ENCODE peak calls at places on chromosomes 5 and 9, in six cellular contexts. Y is tibial nerve, O is tibial artery, V is A549, H is kidney, U is Peyer's patch. S is an unnamed sample.
A peak's percentile ranks its signal among the peaks of the same experiment; 100 is the strongest.

GRCh38 chr5:59002162-59002825 is 419.4 kb downstream of the RAB3C start:
- DNase-seq in H (no peak), O (no peak), Y (no peak), V (no peak), U (no peak), S (no peak)

GRCh38 chr9:20619492-20619860 is 2.8 kb downstream of the MLLT3 start:
- DNase-seq in U (no peak), H (no peak), Y (no peak), O (no peak), V (no peak), S (no peak)

GRCh38 chr9:132020272-132020671 is 59.4 kb downstream of the MED27 start:
- DNase-seq in H (no peak), U (no peak), Y (no peak), O (no peak), V (no peak), S (no peak)

GRCh38 chr9:132451276-132451675 is 41.3 kb downstream of the CFAP77 start:
- DNase-seq in V (no peak), U (no peak), H (no peak), O (no peak), Y (no peak), S (no peak)

GRCh38 chr5:136192526-136193395 is at the start of gene SMIM32:
- DNase-seq in U (peak; percentile 61), Y (no peak), O (no peak), V (no peak), H (peak; percentile 74), S (no peak)

GRCh38 chr9:127860779-127861178 is 6.3 kb upstream of the ENG start:
- DNase-seq in V (no peak), U (no peak), Y (no peak), O (no peak), H (no peak), S (no peak)

GRCh38 chr5:33148076-33148501 is 292.7 kb upstream of the TARS1 start:
- DNase-seq in H (no peak), O (peak; percentile 47), U (no peak), V (peak; percentile 28), Y (peak; percentile 24), S (peak; percentile 44)

GRCh38 chr9:131019387-131020239 is 10.6 kb downstream of the LAMC3 start:
- DNase-seq in H (no peak), O (no peak), U (no peak), Y (no peak), V (no peak), S (no peak)

GRCh38 chr9:87725356-87725899 is 491 bp upstream of the CTSL start:
- DNase-seq in Y (no peak), V (peak; percentile 42), U (no peak), O (no peak), H (no peak), S (peak; percentile 46)

GRCh38 chr9:7640205-7640604 is 159.4 kb downstream of the DMAC1 start:
- DNase-seq in Y (no peak), U (no peak), H (no peak), O (no peak), V (no peak), S (no peak)

DNA sequence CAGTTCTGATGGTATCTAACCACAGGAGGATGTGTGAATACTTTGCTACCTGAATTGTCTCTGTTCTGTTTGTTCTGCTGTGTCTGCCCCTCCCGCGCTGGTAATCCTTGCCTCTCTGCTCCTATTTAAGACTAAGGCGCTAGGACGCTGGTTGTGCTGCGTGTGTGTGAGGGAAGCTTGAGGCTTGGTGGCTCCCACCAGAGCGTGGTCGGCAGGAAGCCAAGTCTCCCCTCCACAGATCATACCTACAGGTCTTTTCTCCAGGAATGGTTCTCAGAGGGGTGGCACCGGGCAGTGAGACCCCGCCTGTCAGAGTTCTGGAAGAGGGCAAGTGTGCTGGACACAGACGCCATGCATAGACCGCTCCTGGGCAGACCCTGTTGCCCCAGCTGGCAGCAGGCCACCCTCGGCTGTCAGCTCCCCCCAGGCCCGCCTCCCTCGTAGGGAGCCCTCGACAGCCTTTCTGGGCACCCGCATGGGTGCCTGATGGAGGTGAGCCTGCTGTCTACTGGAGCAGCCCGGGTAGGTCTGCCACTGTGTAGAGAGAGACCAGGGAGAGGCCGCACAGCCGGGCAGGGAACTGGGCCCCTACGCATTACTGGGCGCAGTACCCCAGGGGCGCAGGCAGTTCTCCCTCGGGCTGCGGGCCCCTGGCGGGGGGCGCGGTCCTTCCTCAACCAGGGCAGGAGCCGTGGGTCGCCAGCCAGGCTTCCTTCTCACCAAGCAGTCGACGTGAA is 53.4 kb upstream of the ROR2 start:
- DNase-seq in V (no peak), U (no peak), Y (no peak), H (no peak), O (no peak), S (no peak)
- H3K4me1 ChIP-seq in V (no peaks in the 10 kb centered on the region), U (no peaks in the 10 kb centered on the region), Y (no peaks in the 10 kb centered on the region), H (no peaks in the 10 kb centered on the region), O (no peaks in the 10 kb centered on the region), S (no peaks in the 10 kb centered on the region)

DNA sequence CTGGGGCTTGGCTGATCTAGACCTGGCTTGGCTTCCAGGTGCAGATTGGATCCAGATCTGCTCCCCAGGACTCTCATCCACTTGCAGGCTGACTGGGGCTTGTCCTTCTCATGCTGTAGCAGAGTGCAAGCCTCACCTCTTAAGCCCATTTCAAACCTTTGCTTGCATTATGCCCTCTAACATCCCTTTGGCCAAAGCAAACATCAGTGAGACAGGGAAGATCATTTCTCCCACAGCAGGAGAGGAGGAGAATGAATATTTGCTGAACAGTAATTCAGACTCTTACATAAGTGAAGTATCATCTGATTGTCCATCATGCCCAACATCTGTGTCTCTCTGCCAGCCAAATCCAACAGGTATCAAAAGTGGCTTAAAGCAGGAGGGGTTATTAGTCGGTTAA is 194.9 kb downstream of the C9orf152 start:
- DNase-seq in O (no peak), U (no peak), V (no peak), H (no peak), Y (no peak), S (no peak)
- H3K4me1 ChIP-seq in O (no peaks in the 10 kb centered on the region), U (no peaks in the 10 kb centered on the region), V (peaks cover 13% of the 10 kb centered on the region), H (no peaks in the 10 kb centered on the region), Y (no peaks in the 10 kb centered on the region), S (no peaks in the 10 kb centered on the region)

GRCh38 chr9:79812099-79812498 is 240.3 kb downstream of the TLE4 start:
- DNase-seq in V (no peak), Y (no peak), O (no peak), U (no peak), H (no peak), S (no peak)

GRCh38 chr9:79809477-79809876 is 237.7 kb downstream of the TLE4 start:
- DNase-seq in V (no peak), H (no peak), Y (no peak), O (no peak), U (no peak), S (no peak)

GRCh38 chr9:79807966-79808365 is 236.2 kb downstream of the TLE4 start:
- DNase-seq in H (no peak), U (no peak), O (no peak), V (no peak), Y (no peak), S (no peak)

GRCh38 chr9:79812507-79813261 is 240.9 kb downstream of the TLE4 start:
- DNase-seq in U (peak; percentile 51), H (no peak), Y (no peak), O (no peak), V (no peak), S (no peak)

GRCh38 chr9:79809931-79810330 is 238.2 kb downstream of the TLE4 start:
- DNase-seq in U (no peak), O (no peak), H (no peak), Y (no peak), V (peak; percentile 5), S (no peak)
- H3K4me1 ChIP-seq in U (no peaks in the 10 kb centered on the region), O (peaks cover 6% of the 10 kb centered on the region), H (no peaks in the 10 kb centered on the region), Y (no peaks in the 10 kb centered on the region), V (peaks cover 18% of the 10 kb centered on the region), S (no peaks in the 10 kb centered on the region)

GRCh38 chr9:38016375-38017120 is 52.5 kb downstream of the SHB start:
- DNase-seq in U (no peak), V (no peak), H (no peak), O (no peak), Y (no peak), S (peak; percentile 32)
- H3K4me1 ChIP-seq in U (no peaks in the 10 kb centered on the region), V (peaks cover 61% of the 10 kb centered on the region), H (peaks cover 31% of the 10 kb centered on the region), O (peaks cover 48% of the 10 kb centered on the region), Y (no peaks in the 10 kb centered on the region), S (no peaks in the 10 kb centered on the region)

DNA sequence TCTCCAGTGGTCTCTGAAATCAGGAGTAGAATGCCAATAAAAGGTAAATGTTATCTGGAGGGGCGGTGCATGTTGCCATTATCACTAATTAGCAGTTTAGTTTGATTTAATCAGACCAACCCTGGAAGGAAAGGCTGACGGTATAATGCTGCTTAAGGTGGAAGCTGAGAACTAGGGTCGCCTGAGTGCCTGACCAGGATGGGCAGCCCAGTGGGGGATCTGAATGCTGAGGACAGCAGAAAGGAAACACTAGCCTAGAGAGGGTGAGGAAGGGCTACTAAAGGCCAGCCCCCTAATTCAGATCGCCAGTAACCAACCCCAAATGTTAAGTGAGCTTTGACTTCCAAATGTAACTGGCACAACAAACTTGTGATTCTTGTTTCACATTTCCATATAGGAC is 172.2 kb downstream of the APBA1 start:
- DNase-seq in V (no peak), H (no peak), O (no peak), Y (no peak), U (no peak), S (no peak)
- H3K4me1 ChIP-seq in V (no peaks in the 10 kb centered on the region), H (no peaks in the 10 kb centered on the region), O (no peaks in the 10 kb centered on the region), Y (no peaks in the 10 kb centered on the region), U (no peaks in the 10 kb centered on the region), S (no peaks in the 10 kb centered on the region)